ENCODE peak calls at places on chromosomes 3 and 15, in ten cellular contexts. X is neural crest cell, P is brain microvascular endothelial cell, R is GM06990, M is thoracic aorta, D is Peyer's patch, A is WTC11, J is GM12865, Y is B cell, S is pancreas. F is an unnamed sample.

GRCh38 chr3:4986611-4987373 is 7.6 kb downstream of the BHLHE40 start:
- DNase-seq in D (peak), Y (peak), A (peak), S (peak), R (peak), M (peak), P (peak), J (peak), X (peak), F (peak)

GRCh38 chr3:52615178-52615577 is 70.5 kb downstream of the PBRM1 start:
- DNase-seq in Y (no peak), M (no peak), X (no peak), D (no peak), S (no peak), A (no peak), J (no peak), R (no peak), P (no peak), F (no peak)

GRCh38 chr3:167731393-167731792 is 3.3 kb downstream of the PDCD10 start:
- DNase-seq in D (no peak), P (no peak), X (no peak), A (no peak), Y (no peak), S (no peak), R (no peak), M (no peak), J (no peak), F (no peak)

GRCh38 chr3:186317478-186317877 is 44.6 kb downstream of the DGKG start:
- DNase-seq in J (no peak), P (no peak), A (no peak), Y (no peak), D (no peak), M (no peak), S (no peak), X (no peak), R (no peak), F (no peak)

GRCh38 chr3:188528390-188528789 is 374.4 kb downstream of the LPP start:
- DNase-seq in P (no peak), Y (no peak), X (no peak), A (no peak), M (no peak), S (no peak), J (no peak), R (no peak), D (no peak), F (no peak)

GRCh38 chr3:160763073-160763472 is 7.0 kb downstream of the PPM1L start:
- DNase-seq in S (no peak), Y (no peak), M (no peak), P (no peak), A (no peak), D (no peak), X (no peak), J (no peak), R (no peak), F (no peak)

GRCh38 chr3:119660474-119661150 is at the start of gene POPDC2:
- DNase-seq in R (no peak), S (no peak), X (no peak), Y (no peak), M (no peak), D (no peak), A (no peak), J (no peak), P (no peak), F (no peak)

GRCh38 chr3:71247221-71247947 is 336.1 kb downstream of the FOXP1 start:
- DNase-seq in Y (no peak), R (no peak), D (no peak), J (no peak), P (peak), X (no peak), M (no peak), S (peak), A (peak), F (peak)

GRCh38 chr3:178562869-178563232 is 26.6 kb downstream of the KCNMB2 start:
- DNase-seq in R (no peak), Y (no peak), S (no peak), J (peak), X (no peak), M (no peak), P (no peak), D (no peak), A (no peak), F (no peak)

GRCh38 chr15:35289029-35289617 is 204.0 kb upstream of the NANOGP8 start:
- DNase-seq in J (peak), P (peak), R (no peak), D (no peak), S (no peak), M (no peak), X (no peak), A (no peak), Y (no peak), F (peak)

GRCh38 chr15:50232791-50233190 is 32.7 kb downstream of the HDC start:
- DNase-seq in X (no peak), Y (no peak), M (no peak), S (no peak), J (no peak), R (no peak), P (no peak), D (no peak), A (no peak), F (no peak)

GRCh38 chr15:78065284-78065872 is 12.1 kb downstream of the TBC1D2B start:
- DNase-seq in S (no peak), J (peak), A (peak), D (no peak), Y (no peak), P (peak), X (no peak), M (no peak), R (no peak), F (peak)

DNA sequence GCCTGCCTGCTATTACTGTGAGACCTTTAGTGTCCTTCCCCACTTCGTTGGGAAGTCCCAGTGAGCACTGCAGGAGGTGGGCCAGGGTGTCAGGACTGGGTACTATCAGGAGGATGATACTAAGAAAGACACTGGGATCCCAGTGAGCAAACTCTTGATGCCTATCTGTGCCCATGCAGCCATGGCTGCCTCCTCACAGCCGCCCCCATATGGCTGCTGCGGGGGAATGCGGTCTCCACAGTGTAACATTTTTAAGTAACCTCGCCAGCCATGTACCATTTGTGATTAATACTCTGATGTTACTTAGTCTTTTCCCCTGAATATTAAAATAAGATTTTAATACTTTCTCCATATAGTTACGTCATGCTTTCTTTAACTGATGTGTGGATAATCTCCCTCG is 312.2 kb downstream of the RYR3 start:
- DNase-seq in Y (no peak), R (no peak), M (no peak), P (no peak), J (peak), X (no peak), D (no peak), S (no peak), A (peak), F (no peak)
- TF ChIP-seq CTCF in Y (no peak), R (peak), M (no peak), P (peak), J (peak), X (peak), D (no peak), S (no peak), A (peak), F (peak)

DNA sequence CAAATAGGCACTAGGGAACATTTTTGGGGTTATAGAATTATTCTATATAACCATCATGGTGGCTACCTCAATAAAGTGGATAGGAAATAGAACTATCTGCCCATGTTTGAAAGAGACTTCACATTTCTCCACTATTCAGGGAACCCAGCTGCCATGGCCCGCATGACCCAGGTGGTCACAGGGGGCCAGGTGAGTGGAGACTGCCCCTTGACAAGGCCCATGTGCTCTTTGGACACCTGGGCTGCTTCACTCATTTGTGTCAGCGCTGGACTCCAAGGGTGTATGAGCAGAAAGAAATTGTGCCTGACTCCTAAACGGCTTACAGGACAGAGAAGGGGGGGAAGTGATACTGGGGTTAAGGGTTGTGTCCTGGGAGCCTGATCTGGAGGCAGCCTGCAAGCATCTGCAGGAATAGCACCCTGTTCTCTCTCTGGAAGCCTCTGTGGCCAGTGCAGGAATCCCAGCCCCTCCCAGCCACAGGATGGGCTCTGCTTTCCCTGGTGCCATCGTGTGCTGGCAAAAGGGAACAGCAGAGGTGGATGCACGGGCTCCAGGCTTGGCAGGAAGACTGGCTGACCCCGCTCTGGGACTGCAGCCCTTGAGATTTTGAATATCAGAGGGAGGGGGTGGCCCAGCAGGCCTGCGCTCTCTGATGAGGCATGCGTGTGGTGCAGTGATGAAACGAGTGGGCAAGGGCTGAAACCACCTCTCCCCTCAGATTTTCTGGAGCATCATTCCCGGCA is 9.1 kb upstream of the C3orf22 start:
- DNase-seq in P (no peak), X (no peak), R (no peak), A (no peak), S (no peak), J (no peak), D (no peak), M (no peak), Y (no peak), F (no peak)
- TF ChIP-seq CTCF in P (no peak), X (no peak), R (no peak), A (no peak), S (no peak), J (no peak), D (no peak), M (no peak), Y (no peak), F (no peak)

DNA sequence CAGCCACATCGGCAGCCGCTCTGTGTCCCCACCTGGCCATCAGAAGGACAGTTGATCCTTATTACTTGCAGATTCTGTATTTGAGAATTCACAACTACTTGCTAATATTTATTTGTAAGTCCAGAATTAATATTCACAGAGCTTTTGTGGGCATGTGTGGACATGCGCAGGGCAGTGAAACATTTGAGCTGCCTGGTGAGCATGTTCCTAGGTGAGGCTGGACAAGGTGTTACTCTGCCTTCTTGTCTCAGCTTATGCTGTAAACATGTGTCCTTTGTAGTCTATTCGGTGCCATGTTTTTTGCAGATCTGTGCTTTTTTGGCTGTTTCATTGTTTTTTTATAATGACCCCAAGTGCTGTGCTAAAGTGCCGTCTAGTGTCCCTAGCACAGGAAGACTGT is 15.6 kb downstream of the FAH start:
- DNase-seq in X (no peak), S (no peak), R (no peak), Y (no peak), J (no peak), P (no peak), M (no peak), A (no peak), D (no peak), F (no peak)
- TF ChIP-seq CTCF in X (no peak), S (no peak), R (no peak), Y (no peak), J (no peak), P (no peak), M (no peak), A (no peak), D (no peak), F (no peak)

GRCh38 chr3:128413003-128413370 is 53.7 kb downstream of the DNAJB8 start:
- DNase-seq in R (no peak), S (peak), J (no peak), M (no peak), Y (no peak), P (no peak), A (peak), X (no peak), D (no peak), F (no peak)
- TF ChIP-seq CTCF in R (no peak), S (no peak), J (no peak), M (no peak), Y (no peak), P (no peak), A (no peak), X (no peak), D (no peak), F (no peak)

DNA sequence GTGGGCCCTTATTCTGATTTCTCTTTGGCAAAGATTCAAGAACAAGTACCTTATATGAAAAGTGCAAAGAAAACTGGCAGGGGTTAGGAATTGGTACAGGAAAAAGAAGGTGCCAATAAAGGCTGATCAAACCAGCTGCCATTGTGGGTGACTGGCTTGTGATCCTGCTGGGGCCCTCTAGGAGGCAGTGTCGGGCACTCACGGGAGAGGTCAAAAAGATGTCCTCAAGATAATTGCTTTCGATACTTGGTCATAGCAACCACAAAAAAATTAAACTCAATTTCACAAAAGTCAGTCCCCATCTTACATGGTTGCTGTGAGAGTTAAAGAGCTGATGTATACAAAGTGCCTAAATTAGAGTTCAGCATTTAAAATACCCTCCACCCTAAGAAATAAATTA is 31.0 kb upstream of the CAV3 start:
- DNase-seq in P (no peak), A (peak), Y (no peak), R (no peak), X (no peak), S (no peak), J (no peak), M (no peak), D (no peak), F (no peak)
- TF ChIP-seq CTCF in P (peak), A (peak), Y (no peak), R (peak), X (peak), S (no peak), J (peak), M (no peak), D (no peak), F (peak)

GRCh38 chr3:1987983-1988382 is 110.7 kb upstream of the CNTN4 start:
- DNase-seq in M (no peak), R (no peak), D (no peak), X (no peak), J (peak), S (peak), A (no peak), Y (no peak), P (no peak), F (no peak)
- TF ChIP-seq CTCF in M (no peak), R (no peak), D (peak), X (peak), J (peak), S (peak), A (no peak), Y (no peak), P (peak), F (no peak)

GRCh38 chr15:89972085-89972484 is 29.0 kb upstream of the ZNF710 start:
- DNase-seq in A (no peak), Y (no peak), R (no peak), S (no peak), P (no peak), M (no peak), D (no peak), X (no peak), J (no peak), F (no peak)
- TF ChIP-seq CTCF in A (no peak), Y (no peak), R (no peak), S (no peak), P (no peak), M (no peak), D (no peak), X (no peak), J (no peak), F (no peak)

DNA sequence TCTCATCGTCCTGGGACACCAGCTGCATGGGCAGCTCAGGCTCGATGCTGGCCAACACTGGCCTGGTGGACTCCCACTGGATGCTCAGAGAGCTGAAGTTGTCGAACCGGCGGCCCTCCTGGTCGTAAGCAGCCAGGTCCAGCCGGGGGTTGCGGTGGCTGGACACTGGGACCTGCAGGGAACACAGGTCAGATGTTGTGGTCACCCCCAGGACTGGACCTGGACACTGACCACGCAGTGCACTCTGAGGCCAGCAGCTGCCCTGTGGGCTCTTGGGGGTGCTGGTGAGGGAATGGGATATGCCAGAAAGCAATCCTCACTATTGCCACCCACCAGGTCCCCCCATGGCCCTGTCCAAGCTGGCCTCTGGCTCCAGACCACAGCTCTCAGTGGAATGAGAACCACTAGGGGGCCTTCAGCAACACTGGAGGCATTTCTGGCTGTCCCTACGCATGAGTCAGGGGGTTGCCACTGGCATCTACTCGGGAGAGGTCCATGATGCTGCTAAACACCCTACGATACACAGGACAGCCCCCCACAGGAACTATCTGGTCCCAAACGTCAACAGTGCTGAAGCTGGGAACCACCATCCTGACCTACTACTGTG is 66.1 kb downstream of the NUP210 start:
- DNase-seq in M (no peak), X (no peak), R (no peak), A (no peak), Y (no peak), J (no peak), S (no peak), P (peak), D (no peak), F (no peak)
- TF ChIP-seq CTCF in M (no peak), X (peak), R (peak), A (no peak), Y (no peak), J (peak), S (no peak), P (peak), D (no peak), F (peak)

F was measured in HFFc6.